ENCODE peak calls at places on chromosome 4, in ten cellular contexts. Q, V, O, Z, R, D, U, E, H and M are unnamed samples.

GRCh38 chr4:61772116-61772515 is 572.0 kb downstream of the ADGRL3 start:
- DNase-seq in D (no peak), O (no peak), Z (no peak), H (no peak), R (peak), V (no peak), E (no peak), U (no peak), Q (no peak), M (no peak)

GRCh38 chr4:93466440-93466839 is 362.1 kb upstream of the ATOH1 start:
- DNase-seq in V (no peak), D (no peak), O (no peak), H (no peak), Q (no peak), R (no peak), Z (no peak), U (no peak), E (no peak), M (no peak)

GRCh38 chr4:25760518-25761157 is 102.2 kb downstream of the SEL1L3 start:
- DNase-seq in V (no peak), R (no peak), U (no peak), Q (no peak), Z (no peak), E (no peak), H (no peak), D (no peak), O (no peak), M (no peak)

GRCh38 chr4:21763865-21764264 is 184.7 kb downstream of the KCNIP4 start:
- DNase-seq in H (no peak), U (no peak), E (no peak), D (no peak), V (no peak), R (no peak), Q (no peak), Z (no peak), O (no peak), M (no peak)

GRCh38 chr4:42633605-42634388 is 23.1 kb downstream of the ATP8A1 start:
- DNase-seq in Z (no peak), Q (no peak), O (no peak), H (no peak), D (no peak), E (no peak), U (no peak), V (no peak), R (no peak), M (no peak)

GRCh38 chr4:86846921-86847320 is 2.3 kb downstream of the SLC10A6 start:
- DNase-seq in Q (no peak), H (no peak), O (no peak), Z (no peak), E (no peak), U (no peak), R (peak), V (no peak), D (no peak), M (no peak)

GRCh38 chr4:166421556-166422156 is 548.6 kb downstream of the TLL1 start:
- DNase-seq in E (no peak), H (no peak), D (no peak), O (no peak), Q (no peak), Z (no peak), V (no peak), R (peak), U (no peak), M (no peak)

GRCh38 chr4:169071781-169072180 is 61.7 kb upstream of the CBR4 start:
- DNase-seq in O (no peak), V (no peak), U (no peak), Q (no peak), D (no peak), Z (no peak), H (no peak), R (peak), E (no peak), M (no peak)

GRCh38 chr4:101192244-101192643 is 155.1 kb downstream of the PPP3CA start:
- DNase-seq in V (no peak), Q (no peak), R (no peak), Z (no peak), U (no peak), E (no peak), D (no peak), O (no peak), H (no peak), M (no peak)

GRCh38 chr4:138398297-138398696 is 156.1 kb upstream of the SLC7A11 start:
- DNase-seq in Z (no peak), D (no peak), E (no peak), U (no peak), V (peak), R (no peak), O (no peak), H (no peak), Q (no peak), M (no peak)

GRCh38 chr4:82421796-82422560 is 8.3 kb downstream of the HNRNPDL start:
- DNase-seq in D (no peak), V (no peak), E (no peak), O (no peak), Z (no peak), R (no peak), Q (no peak), U (no peak), H (no peak), M (no peak)

GRCh38 chr4:10089346-10089745 is 27.3 kb downstream of the WDR1 start:
- DNase-seq in D (peak), O (no peak), Z (no peak), E (peak), U (no peak), Q (no peak), H (no peak), R (no peak), V (peak), M (peak)

GRCh38 chr4:3472411-3473141 is 9.5 kb downstream of the DOK7 start:
- DNase-seq in D (peak), R (no peak), V (no peak), U (no peak), H (no peak), Z (no peak), Q (no peak), E (peak), O (no peak), M (peak)

GRCh38 chr4:184744251-184744650 is 10.4 kb upstream of the CENPU start:
- DNase-seq in V (no peak), H (no peak), Z (no peak), D (no peak), Q (no peak), R (no peak), U (no peak), O (no peak), E (no peak), M (no peak)

GRCh38 chr4:168622600-168622999 is 125.7 kb downstream of the PALLD start:
- DNase-seq in U (no peak), H (no peak), D (no peak), O (no peak), R (no peak), E (no peak), V (no peak), Z (no peak), Q (no peak), M (no peak)

GRCh38 chr4:36747277-36748129 is 466.1 kb downstream of the DTHD1 start:
- DNase-seq in D (peak), R (no peak), O (no peak), V (no peak), Z (no peak), H (no peak), U (no peak), E (no peak), Q (no peak), M (no peak)

GRCh38 chr4:19309365-19309764 is 942.3 kb upstream of the SLIT2 start:
- DNase-seq in Q (no peak), V (no peak), O (no peak), D (no peak), U (peak), H (no peak), Z (no peak), E (no peak), R (peak), M (no peak)
- TF ChIP-seq CTCF in Q (no peak), V (peak), O (no peak), D (no peak), U (peak), H (no peak), Z (peak), E (peak), R (peak), M (no peak)

GRCh38 chr4:5708171-5708828 is at the start of gene EVC2:
- DNase-seq in D (peak), O (peak), E (peak), U (no peak), H (no peak), Q (peak), R (peak), Z (peak), V (no peak), M (no peak)

GRCh38 chr4:5708829-5709680 is 696 bp upstream of the EVC2 start:
- DNase-seq in D (no peak), E (no peak), H (no peak), Q (no peak), U (no peak), R (no peak), Z (no peak), O (no peak), V (no peak), M (no peak)

GRCh38 chr4:5707366-5708133 is 809 bp downstream of the EVC2 start:
- DNase-seq in Q (no peak), V (no peak), R (no peak), H (no peak), O (no peak), D (no peak), Z (no peak), E (no peak), U (no peak), M (no peak)

GRCh38 chr4:5705672-5706310 is 2.6 kb downstream of the EVC2 start:
- DNase-seq in O (no peak), Q (no peak), H (no peak), V (no peak), E (no peak), D (no peak), Z (no peak), R (no peak), U (no peak), M (no peak)

GRCh38 chr4:5706486-5707290 is 1.7 kb downstream of the EVC2 start:
- DNase-seq in U (no peak), Q (no peak), Z (no peak), V (no peak), D (no peak), H (no peak), O (no peak), E (no peak), R (no peak), M (no peak)
- H3K4me3 ChIP-seq in U (no peak), Q (no peak), Z (no peak), V (no peak), D (no peak), H (no peak), O (no peak), E (no peak), R (no peak), M (no peak)

DNA sequence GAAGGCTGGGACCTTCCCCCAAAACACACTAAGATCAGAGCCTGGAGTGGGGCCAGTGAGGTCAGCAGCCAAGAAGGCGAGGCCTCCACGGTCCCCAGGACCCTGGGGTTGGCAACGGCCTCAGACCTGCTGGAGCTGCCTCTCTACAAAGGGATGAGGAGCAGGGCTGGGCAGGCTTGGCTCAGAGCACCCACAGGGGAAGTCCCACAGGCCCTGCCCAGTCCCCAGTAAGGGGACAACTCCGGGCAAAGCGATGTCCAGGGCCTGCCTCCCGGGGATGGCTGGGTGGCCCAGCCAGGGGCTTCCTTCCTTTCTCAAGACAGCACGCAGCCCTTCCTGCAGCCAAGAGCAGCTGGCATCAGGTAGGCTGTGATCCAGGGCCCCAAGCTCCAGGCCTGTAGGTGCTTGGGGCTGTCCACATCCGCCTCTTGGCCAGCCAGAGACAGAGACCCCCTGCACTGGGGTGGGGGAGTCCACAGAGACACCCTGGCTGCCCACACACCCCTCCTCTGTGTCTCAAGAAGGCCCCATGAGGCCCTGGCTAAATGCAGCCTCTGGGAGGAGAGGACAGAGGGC is 5.7 kb downstream of the MXD4 start:
- DNase-seq in H (no peak), Q (no peak), V (no peak), E (peak), R (no peak), Z (peak), D (peak), O (peak), U (no peak), M (peak)
- H3K27ac ChIP-seq in H (peak), Q (no peak), V (no peak), E (peak), R (no peak), Z (peak), D (peak), O (peak), U (peak), M (peak)

GRCh38 chr4:186855111-186855510 is 131.5 kb upstream of the FAT1 start:
- DNase-seq in Q (no peak), R (no peak), V (no peak), U (no peak), H (no peak), D (no peak), E (no peak), O (no peak), Z (no peak), M (no peak)

GRCh38 chr4:186857793-186858192 is 134.1 kb upstream of the FAT1 start:
- DNase-seq in Q (no peak), D (no peak), H (no peak), R (no peak), Z (no peak), E (no peak), U (no peak), O (no peak), V (no peak), M (no peak)

GRCh38 chr4:186858355-186858754 is 134.7 kb upstream of the FAT1 start:
- DNase-seq in O (no peak), V (no peak), E (no peak), H (no peak), Z (no peak), Q (no peak), R (no peak), U (no peak), D (no peak), M (no peak)

GRCh38 chr4:186854256-186854655 is 130.6 kb upstream of the FAT1 start:
- DNase-seq in R (peak), O (no peak), Q (no peak), Z (no peak), H (no peak), V (no peak), U (no peak), D (no peak), E (no peak), M (no peak)

DNA sequence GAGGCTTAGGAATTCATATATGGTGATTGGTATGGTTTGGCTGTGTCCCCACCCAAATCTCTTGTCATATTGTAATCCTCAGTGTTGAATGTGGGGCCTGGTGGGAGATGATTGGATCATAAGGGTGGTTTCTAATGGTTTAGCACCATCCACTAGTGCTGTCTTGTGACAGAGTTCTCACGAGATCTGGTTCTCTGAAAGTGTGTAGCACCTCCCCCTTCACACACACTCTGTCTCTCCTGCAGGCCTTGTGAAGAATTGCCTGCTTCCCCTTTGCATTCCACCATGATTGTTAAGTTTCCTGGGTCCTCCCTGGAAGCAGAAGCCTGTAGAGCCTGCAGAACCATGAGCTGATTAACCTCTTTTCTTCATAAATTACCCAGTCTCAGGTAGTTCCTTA is 135.8 kb upstream of the FAT1 start:
- DNase-seq in Q (no peak), Z (no peak), E (no peak), O (no peak), D (no peak), R (no peak), V (no peak), U (no peak), H (no peak), M (no peak)
- TF ChIP-seq CTCF in Q (no peak), Z (no peak), E (no peak), O (no peak), D (no peak), R (no peak), V (no peak), U (no peak), H (no peak), M (no peak)

GRCh38 chr4:151455212-151455611 is 46.2 kb downstream of the FHIP1A start:
- DNase-seq in U (no peak), V (no peak), R (no peak), E (no peak), D (no peak), Q (no peak), O (no peak), Z (no peak), H (no peak), M (no peak)

GRCh38 chr4:151459380-151459779 is 50.4 kb downstream of the FHIP1A start:
- DNase-seq in Z (no peak), Q (no peak), V (no peak), O (no peak), U (no peak), D (no peak), R (no peak), E (no peak), H (no peak), M (no peak)

GRCh38 chr4:151458148-151458547 is 49.2 kb downstream of the FHIP1A start:
- DNase-seq in H (no peak), Q (no peak), Z (no peak), U (no peak), E (no peak), R (peak), V (no peak), O (no peak), D (no peak), M (no peak)

GRCh38 chr4:151462554-151462953 is 53.6 kb downstream of the FHIP1A start:
- DNase-seq in D (no peak), O (no peak), E (no peak), Z (no peak), V (no peak), H (no peak), R (no peak), U (no peak), Q (no peak), M (no peak)

DNA sequence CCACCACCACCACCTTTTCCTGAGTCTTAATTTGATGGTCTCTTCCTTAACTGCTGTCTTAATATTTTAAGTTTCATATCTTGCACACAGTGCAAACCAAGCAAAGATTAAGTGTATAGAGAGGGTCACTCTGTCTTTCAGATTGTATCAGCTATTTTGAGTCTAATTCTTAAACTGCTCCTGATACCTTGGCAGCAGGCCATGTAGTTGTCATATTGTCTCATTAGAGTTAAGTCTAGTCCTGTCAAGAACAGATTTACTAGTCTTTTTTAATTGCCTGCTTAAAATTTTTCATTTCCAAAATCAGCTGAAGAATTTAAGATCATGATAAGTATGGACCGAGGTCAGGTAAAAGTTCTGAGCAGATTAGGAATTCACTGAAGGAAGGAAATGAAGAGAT is 51.5 kb downstream of the FHIP1A start:
- DNase-seq in E (no peak), Z (no peak), V (no peak), D (no peak), O (no peak), U (no peak), R (no peak), Q (no peak), H (no peak), M (no peak)
- H3K4me3 ChIP-seq in E (no peak), Z (no peak), V (no peak), D (no peak), O (no peak), U (no peak), R (no peak), Q (no peak), H (no peak), M (no peak)